ENCODE peak calls at places on chromosomes 12 and 14, in five cellular contexts. P is stimulated activated CD8-positive, alpha-beta memory T cell treated with anti-CD3 and anti-CD28 coated beads, Interleukin-2, amount 100 ng/mL, for 1 hour; C is astrocyte of the cerebellum; A is EL; Z is lower leg skin. R is an unnamed sample.

GRCh38 chr14:37709419-37710195 is 114.2 kb downstream of the TTC6 start:
- DNase-seq in Z (no peak), C (peak), P (no peak), A (peak), R (no peak)

GRCh38 chr14:28057286-28058011 is 709.1 kb upstream of the FOXG1 start:
- DNase-seq in P (no peak), A (no peak), Z (no peak), C (no peak), R (no peak)

GRCh38 chr14:78933948-78934524 is 763.9 kb downstream of the NRXN3 start:
- DNase-seq in P (no peak), A (peak), C (peak), Z (no peak), R (no peak)

GRCh38 chr12:78407722-78408121 is 456.9 kb upstream of the SYT1 start:
- DNase-seq in P (no peak), A (no peak), Z (no peak), C (no peak), R (no peak)

GRCh38 chr12:49322367-49322707 is 718 bp upstream of the TROAP start:
- DNase-seq in Z (no peak), P (no peak), C (no peak), A (no peak), R (no peak)

GRCh38 chr12:28507055-28507454 is 316.8 kb downstream of the CCDC91 start:
- DNase-seq in Z (no peak), A (peak), C (peak), P (no peak), R (no peak)

GRCh38 chr14:24277606-24278321 is 6.4 kb upstream of the RABGGTA start:
- DNase-seq in C (no peak), Z (no peak), A (no peak), P (no peak), R (no peak)

GRCh38 chr14:20866963-20867362 is 24.2 kb upstream of the RNASE3 start:
- DNase-seq in P (no peak), Z (no peak), C (no peak), A (peak), R (no peak)

GRCh38 chr14:32205984-32206383 is 2.9 kb upstream of the RNU6-8 start:
- DNase-seq in A (no peak), Z (no peak), C (no peak), P (no peak), R (no peak)

GRCh38 chr12:50937653-50938052 is 14.7 kb upstream of the HIGD1C start:
- DNase-seq in A (no peak), C (no peak), P (no peak), Z (no peak), R (no peak)

GRCh38 chr14:100547633-100548294 is 39.5 kb downstream of the BEGAIN start:
- DNase-seq in P (peak), A (peak), C (no peak), Z (peak), R (no peak)

GRCh38 chr12:124053855-124054254 is 80.8 kb downstream of the ZNF664 start:
- DNase-seq in A (peak), C (peak), Z (no peak), P (no peak), R (peak)

GRCh38 chr12:107221909-107222308 is 128.6 kb upstream of the CRY1 start:
- DNase-seq in C (no peak), A (no peak), P (no peak), Z (no peak), R (no peak)

GRCh38 chr14:23984891-23985607 is 3.7 kb upstream of the DHRS4L2 start:
- DNase-seq in Z (no peak), P (no peak), A (peak), C (no peak), R (no peak)

GRCh38 chr12:113942209-113942608 is 23.9 kb downstream of the RBM19 start:
- DNase-seq in C (no peak), A (no peak), P (no peak), Z (no peak), R (no peak)

GRCh38 chr14:104805326-104805678 is 4.4 kb downstream of the ZBTB42 start:
- DNase-seq in A (peak), Z (no peak), P (no peak), C (peak), R (peak)

GRCh38 chr12:191541-191940 is 22.4 kb downstream of the SLC6A12 start:
- DNase-seq in P (no peak), C (no peak), Z (no peak), A (no peak), R (no peak)

GRCh38 chr14:67949771-67950170 is 130.2 kb downstream of the RAD51B start:
- DNase-seq in C (no peak), Z (no peak), A (no peak), P (no peak), R (no peak)

GRCh38 chr12:109264095-109264942 is 44.8 kb downstream of the FOXN4 start:
- DNase-seq in C (no peak), A (peak), P (no peak), Z (peak), R (peak)

GRCh38 chr14:100679707-100680438 is 46.8 kb upstream of the DLK1 start:
- DNase-seq in P (no peak), C (peak), A (peak), Z (no peak), R (peak)

GRCh38 chr12:66107451-66107915 is 23.1 kb downstream of the LLPH start:
- DNase-seq in C (peak), A (peak), P (no peak), Z (peak), R (peak)

GRCh38 chr14:93959239-93960107 is 16.9 kb downstream of the ASB2 start:
- DNase-seq in Z (no peak), C (peak), A (peak), P (peak), R (peak)

GRCh38 chr14:28879571-28879970 is 113.0 kb downstream of the FOXG1 start:
- DNase-seq in Z (no peak), A (no peak), C (no peak), P (no peak), R (no peak)

GRCh38 chr14:100019156-100019882 is 45.9 kb upstream of the EVL start:
- DNase-seq in C (no peak), P (no peak), Z (no peak), A (no peak), R (no peak)

GRCh38 chr12:11705010-11705409 is 55.5 kb downstream of the ETV6 start:
- DNase-seq in C (peak), A (peak), P (no peak), Z (no peak), R (peak)

GRCh38 chr14:49679271-49679670 is 8.7 kb downstream of the POLE2 start:
- DNase-seq in A (peak), C (no peak), P (no peak), Z (no peak), R (no peak)